ENCODE peak calls at places on chromosomes 4 and X, in four cellular contexts. One of them, this sample, is unnamed. For H3K9me3, the result is how much of the 10 kb centered on the place peaks cover.

GRCh38 chrX:155662297-155662696 is 49.5 kb upstream of the TMLHE start:
- DNase-seq in IMR-90: no peak
- DNase-seq in H9: no peak
- DNase-seq in mesenchymal stem cell: peak
- DNase-seq in this sample: no peak

GRCh38 chrX:107747596-107748161 is 27.9 kb downstream of the TSC22D3 start:
- DNase-seq in IMR-90: peak
- DNase-seq in H9: no peak
- DNase-seq in mesenchymal stem cell: peak
- DNase-seq in this sample: no peak

GRCh38 chr4:154366956-154367355 is 124.6 kb downstream of the DCHS2 start:
- DNase-seq in IMR-90: no peak
- DNase-seq in H9: peak
- DNase-seq in mesenchymal stem cell: no peak
- DNase-seq in this sample: no peak

GRCh38 chrX:115413246-115413878 is 123.8 kb downstream of the LUZP4 start:
- DNase-seq in IMR-90: peak
- DNase-seq in H9: no peak
- DNase-seq in mesenchymal stem cell: peak
- DNase-seq in this sample: no peak

GRCh38 chrX:55220119-55220794 is at the start of gene PAGE5:
- DNase-seq in IMR-90: no peak
- DNase-seq in H9: no peak
- DNase-seq in mesenchymal stem cell: no peak
- DNase-seq in this sample: no peak

GRCh38 chrX:21666679-21667078 is 8.5 kb upstream of the KLHL34 start:
- DNase-seq in IMR-90: peak
- DNase-seq in H9: no peak
- DNase-seq in mesenchymal stem cell: no peak
- DNase-seq in this sample: no peak

GRCh38 chr4:47926667-47927258 is 12.4 kb upstream of the NFXL1 start:
- DNase-seq in IMR-90: peak
- DNase-seq in H9: peak
- DNase-seq in mesenchymal stem cell: peak
- DNase-seq in this sample: peak

GRCh38 chr4:25235401-25235800 is 1.6 kb downstream of the PI4K2B start:
- DNase-seq in IMR-90: no peak
- DNase-seq in H9: no peak
- DNase-seq in mesenchymal stem cell: no peak
- DNase-seq in this sample: no peak

GRCh38 chr4:152735302-152735917 is 44.1 kb downstream of the TIGD4 start:
- DNase-seq in IMR-90: peak
- DNase-seq in H9: no peak
- DNase-seq in mesenchymal stem cell: peak
- DNase-seq in this sample: no peak
- H2BK5ac ChIP-seq in IMR-90: no peak
- H2BK5ac ChIP-seq in H9: no peak
- H2BK5ac ChIP-seq in mesenchymal stem cell: no peak
- H2BK5ac ChIP-seq in this sample: no peak

GRCh38 chrX:57900961-57901360 is 9.3 kb downstream of the ZXDA start:
- DNase-seq in IMR-90: peak
- DNase-seq in H9: no peak
- DNase-seq in mesenchymal stem cell: no peak
- DNase-seq in this sample: no peak
- H3K9me3 ChIP-seq in IMR-90: under half
- H3K9me3 ChIP-seq in H9: under half
- H3K9me3 ChIP-seq in mesenchymal stem cell: under half
- H3K9me3 ChIP-seq in this sample: under half

GRCh38 chr4:127881565-127881869 is 824 bp downstream of the PLK4 start:
- DNase-seq in IMR-90: no peak
- DNase-seq in H9: no peak
- DNase-seq in mesenchymal stem cell: no peak
- DNase-seq in this sample: no peak

GRCh38 chr4:127875791-127876190 is 4.9 kb upstream of the PLK4 start:
- DNase-seq in IMR-90: no peak
- DNase-seq in H9: no peak
- DNase-seq in mesenchymal stem cell: no peak
- DNase-seq in this sample: no peak

DNA sequence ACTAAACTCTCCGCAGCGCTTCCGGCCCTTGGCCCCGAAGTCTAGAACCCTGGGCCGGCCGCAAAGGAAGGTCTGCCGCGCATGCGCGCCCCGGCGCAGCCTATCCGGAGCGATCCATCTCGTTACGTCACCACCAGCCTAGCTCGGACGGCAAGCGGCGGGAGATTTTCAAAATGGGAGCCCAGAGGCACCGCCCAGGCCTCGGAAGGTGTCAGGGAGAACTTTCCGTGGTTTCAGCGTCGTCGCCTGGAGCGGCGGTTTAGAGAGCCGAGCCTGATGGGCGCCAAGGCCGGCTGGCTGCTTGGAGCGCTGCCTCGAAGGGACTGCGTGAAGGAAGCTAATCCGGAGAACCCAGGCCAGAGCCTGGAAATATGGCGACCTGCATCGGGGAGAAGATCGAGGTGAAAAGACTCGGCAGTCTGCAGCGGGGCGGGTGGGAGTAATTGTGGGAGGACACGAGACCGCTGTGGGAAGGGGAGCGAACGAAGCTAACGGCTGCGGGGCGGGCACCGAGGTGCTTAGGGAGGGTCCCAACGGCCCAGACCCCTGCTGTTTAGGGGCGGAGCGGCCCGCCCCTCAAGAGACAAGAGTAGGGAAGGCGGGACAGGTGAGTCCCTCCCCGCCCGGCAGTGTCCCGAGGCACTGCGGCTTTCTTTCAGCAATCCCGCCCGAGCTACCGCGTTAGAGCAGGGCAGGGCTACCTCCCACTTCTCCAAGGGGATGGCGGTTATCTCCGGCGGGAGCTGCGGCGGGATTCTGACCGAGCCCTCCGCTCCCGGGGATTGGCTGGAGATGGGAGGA is at the start of gene PLK4:
- DNase-seq in IMR-90: peak
- DNase-seq in H9: peak
- DNase-seq in mesenchymal stem cell: peak
- DNase-seq in this sample: peak
- H3K4ac ChIP-seq in IMR-90: peak
- H3K4ac ChIP-seq in H9: peak
- H3K4ac ChIP-seq in mesenchymal stem cell: no peak
- H3K4ac ChIP-seq in this sample: no peak

GRCh38 chr4:92328095-92328494 is 24.3 kb downstream of the GRID2 start:
- DNase-seq in IMR-90: no peak
- DNase-seq in H9: no peak
- DNase-seq in mesenchymal stem cell: no peak
- DNase-seq in this sample: no peak
- H2BK5ac ChIP-seq in IMR-90: no peak
- H2BK5ac ChIP-seq in H9: no peak
- H2BK5ac ChIP-seq in mesenchymal stem cell: no peak
- H2BK5ac ChIP-seq in this sample: no peak

DNA sequence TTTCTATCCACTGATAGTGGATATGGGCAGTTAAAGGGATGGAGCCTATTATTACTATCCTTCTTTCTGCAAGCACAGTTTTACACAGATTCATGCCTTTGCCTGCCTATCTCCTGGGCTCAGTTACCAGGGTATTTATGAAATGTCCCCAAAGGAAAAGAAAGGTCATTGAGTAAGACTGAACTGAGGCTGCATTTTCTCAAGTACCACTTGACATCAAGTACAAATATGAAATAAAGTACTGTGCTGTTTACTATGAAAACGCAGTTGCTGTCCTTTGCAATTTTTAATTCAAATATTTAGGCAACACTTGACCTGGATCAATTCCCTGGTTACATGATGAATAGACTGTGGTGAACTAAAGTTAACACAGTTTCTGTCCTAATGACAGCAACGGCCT is 23.5 kb upstream of the SPANXN4 start:
- DNase-seq in IMR-90: no peak
- DNase-seq in H9: no peak
- DNase-seq in mesenchymal stem cell: no peak
- DNase-seq in this sample: no peak
- H3K9me3 ChIP-seq in IMR-90: under half
- H3K9me3 ChIP-seq in H9: under half
- H3K9me3 ChIP-seq in mesenchymal stem cell: under half
- H3K9me3 ChIP-seq in this sample: under half

GRCh38 chr4:16967722-16968121 is 69.3 kb upstream of the LDB2 start:
- DNase-seq in IMR-90: peak
- DNase-seq in H9: no peak
- DNase-seq in mesenchymal stem cell: no peak
- DNase-seq in this sample: no peak
- H3K4ac ChIP-seq in IMR-90: no peak
- H3K4ac ChIP-seq in H9: no peak
- H3K4ac ChIP-seq in mesenchymal stem cell: no peak
- H3K4ac ChIP-seq in this sample: no peak

This sample was measured in neuronal stem cell.